ENCODE peak calls at places on chromosomes 3 and 15, in four cellular contexts. G is A549, J is thoracic aorta, C is BE2C. I is an unnamed sample.

GRCh38 chr3:195909645-195910498 is 1.5 kb upstream of the TNK2 start:
- DNase-seq in G (peak; percentile 82), J (no peak), C (peak; percentile 89), I (peak; percentile 92)

GRCh38 chr15:90868261-90868689 is at the start of gene FURIN:
- DNase-seq in G (no peak), J (no peak), C (no peak), I (no peak)

GRCh38 chr3:100710355-100711198 is 1.3 kb downstream of the TFG start:
- DNase-seq in G (peak; percentile 85), J (no peak), C (peak; percentile 58), I (peak; percentile 69)

GRCh38 chr15:26081758-26082068 is 218.6 kb upstream of the ATP10A start:
- DNase-seq in G (peak; percentile 2), J (no peak), C (no peak), I (no peak)

GRCh38 chr15:73442436-73442835 is 528 bp upstream of the REC114 start:
- DNase-seq in G (no peak), J (no peak), C (no peak), I (no peak)

GRCh38 chr3:127982155-127982554 is 67.1 kb downstream of the KBTBD12 start:
- DNase-seq in G (no peak), J (no peak), C (no peak), I (no peak)

GRCh38 chr15:78808550-78808949 is 2.7 kb downstream of the ADAMTS7 start:
- DNase-seq in G (peak; percentile 71), J (no peak), C (peak; percentile 53), I (peak; percentile 34)

GRCh38 chr3:123953735-123954134 is 7.3 kb downstream of the CCDC14 start:
- DNase-seq in G (no peak), J (no peak), C (no peak), I (no peak)

GRCh38 chr15:77966540-77967290 is 110.8 kb downstream of the TBC1D2B start:
- DNase-seq in G (peak; percentile 92), J (no peak), C (no peak), I (peak; percentile 42)

GRCh38 chr15:50828610-50829206 is 63.2 kb upstream of the SPPL2A start:
- DNase-seq in G (peak; percentile 55), J (no peak), C (no peak), I (peak; percentile 92)

GRCh38 chr3:43505351-43505750 is 116.5 kb downstream of the ANO10 start:
- DNase-seq in G (no peak), J (no peak), C (no peak), I (no peak)

GRCh38 chr15:89783111-89783860 is 7.2 kb downstream of the MESP2 start:
- DNase-seq in G (no peak), J (no peak), C (peak; percentile 45), I (peak; percentile 36)

GRCh38 chr15:68302729-68303128 is 25.2 kb downstream of the FEM1B start:
- DNase-seq in G (no peak), J (no peak), C (no peak), I (no peak)

GRCh38 chr15:63244399-63244798 is 33.0 kb upstream of the APH1B start:
- DNase-seq in G (no peak), J (no peak), C (no peak), I (peak; percentile 82)

GRCh38 chr15:43518073-43518761 is 809 bp downstream of the MAP1A start:
- DNase-seq in G (no peak), J (no peak), C (peak; percentile 47), I (peak; percentile 55)

GRCh38 chr3:123621510-123622189 is 36.8 kb upstream of the HACD2 start:
- DNase-seq in G (no peak), J (no peak), C (no peak), I (no peak)

GRCh38 chr15:35616436-35617271 is 70.7 kb upstream of the DPH6 start:
- DNase-seq in G (no peak), J (no peak), C (no peak), I (no peak)

GRCh38 chr3:87082806-87083440 is 92.0 kb upstream of the VGLL3 start:
- DNase-seq in G (peak; percentile 51), J (no peak), C (peak; percentile 13), I (peak; percentile 67)

GRCh38 chr3:126961791-126962461 is 21.0 kb upstream of the PLXNA1 start:
- DNase-seq in G (no peak), J (no peak), C (no peak), I (no peak)

GRCh38 chr15:67187351-67187854 is 67.1 kb downstream of the AAGAB start:
- DNase-seq in G (no peak), J (no peak), C (no peak), I (no peak)

GRCh38 chr3:57006949-57007419 is 53.5 kb upstream of the SPATA12 start:
- DNase-seq in G (peak; percentile 18), J (no peak), C (no peak), I (peak; percentile 31)

GRCh38 chr3:134992180-134992579 is 197.1 kb downstream of the EPHB1 start:
- DNase-seq in G (no peak), J (no peak), C (no peak), I (no peak)

GRCh38 chr3:37993811-37994638 is 3.4 kb downstream of the VILL start:
- DNase-seq in G (no peak), J (peak; percentile 65), C (peak; percentile 67), I (peak; percentile 93)

GRCh38 chr15:45268135-45268534 is 16.1 kb downstream of the SLC28A2 start:
- DNase-seq in G (no peak), J (no peak), C (peak; percentile 16), I (no peak)

GRCh38 chr3:185688808-185689207 is 102.7 kb downstream of the SENP2 start:
- DNase-seq in G (peak; percentile 84), J (no peak), C (no peak), I (no peak)

GRCh38 chr3:24235121-24235520 is 259.5 kb downstream of the THRB start:
- DNase-seq in G (no peak), J (no peak), C (no peak), I (no peak)

GRCh38 chr15:85681391-85681790 is 113.3 kb downstream of the KLHL25 start:
- DNase-seq in G (no peak), J (no peak), C (no peak), I (no peak)

GRCh38 chr3:39203862-39204261 is 11.5 kb upstream of the XIRP1 start:
- DNase-seq in G (no peak), J (no peak), C (no peak), I (no peak)

GRCh38 chr3:42880601-42881451 is 5.1 kb upstream of the CYP8B1 start:
- DNase-seq in G (peak; percentile 72), J (peak; percentile 57), C (peak; percentile 78), I (peak; percentile 90)

GRCh38 chr3:186826978-186827857 is 15.3 kb upstream of the ADIPOQ start:
- DNase-seq in G (peak; percentile 91), J (no peak), C (peak; percentile 90), I (peak; percentile 87)

GRCh38 chr15:73550190-73550589 is 83.0 kb downstream of the NPTN start:
- DNase-seq in G (no peak), J (no peak), C (no peak), I (no peak)

GRCh38 chr3:158217992-158218391 is 108.1 kb downstream of the RSRC1 start:
- DNase-seq in G (no peak), J (no peak), C (no peak), I (no peak)

GRCh38 chr3:163785693-163786092 is 1292.6 kb downstream of the SI start:
- DNase-seq in G (no peak), J (no peak), C (no peak), I (peak; percentile 55)

GRCh38 chr3:194494951-194495374 is 8.2 kb upstream of the ATP13A3 start:
- DNase-seq in G (no peak), J (no peak), C (no peak), I (no peak)

GRCh38 chr3:125359700-125360099 is 15.4 kb downstream of the ZNF148 start:
- DNase-seq in G (no peak), J (no peak), C (no peak), I (no peak)

GRCh38 chr3:125358923-125359322 is 16.2 kb downstream of the ZNF148 start:
- DNase-seq in G (no peak), J (no peak), C (no peak), I (no peak)

GRCh38 chr3:125357032-125357658 is 18.0 kb downstream of the ZNF148 start:
- DNase-seq in G (peak; percentile 53), J (no peak), C (peak; percentile 59), I (peak; percentile 44)

GRCh38 chr3:125356140-125357026 is 18.7 kb downstream of the ZNF148 start:
- DNase-seq in G (no peak), J (no peak), C (no peak), I (no peak)

GRCh38 chr3:125357837-125358236 is 17.3 kb downstream of the ZNF148 start:
- DNase-seq in G (no peak), J (no peak), C (no peak), I (no peak)
- H3K4me3 ChIP-seq in G (peak overlapping the region; percentile 66), J (peak overlapping the region; percentile 88), C (peak overlapping the region; percentile 67), I (peak overlapping the region; percentile 27)

GRCh38 chr3:179853176-179853575 is 183.6 kb downstream of the PEX5L start:
- DNase-seq in G (no peak), J (no peak), C (no peak), I (peak; percentile 5)

DNA sequence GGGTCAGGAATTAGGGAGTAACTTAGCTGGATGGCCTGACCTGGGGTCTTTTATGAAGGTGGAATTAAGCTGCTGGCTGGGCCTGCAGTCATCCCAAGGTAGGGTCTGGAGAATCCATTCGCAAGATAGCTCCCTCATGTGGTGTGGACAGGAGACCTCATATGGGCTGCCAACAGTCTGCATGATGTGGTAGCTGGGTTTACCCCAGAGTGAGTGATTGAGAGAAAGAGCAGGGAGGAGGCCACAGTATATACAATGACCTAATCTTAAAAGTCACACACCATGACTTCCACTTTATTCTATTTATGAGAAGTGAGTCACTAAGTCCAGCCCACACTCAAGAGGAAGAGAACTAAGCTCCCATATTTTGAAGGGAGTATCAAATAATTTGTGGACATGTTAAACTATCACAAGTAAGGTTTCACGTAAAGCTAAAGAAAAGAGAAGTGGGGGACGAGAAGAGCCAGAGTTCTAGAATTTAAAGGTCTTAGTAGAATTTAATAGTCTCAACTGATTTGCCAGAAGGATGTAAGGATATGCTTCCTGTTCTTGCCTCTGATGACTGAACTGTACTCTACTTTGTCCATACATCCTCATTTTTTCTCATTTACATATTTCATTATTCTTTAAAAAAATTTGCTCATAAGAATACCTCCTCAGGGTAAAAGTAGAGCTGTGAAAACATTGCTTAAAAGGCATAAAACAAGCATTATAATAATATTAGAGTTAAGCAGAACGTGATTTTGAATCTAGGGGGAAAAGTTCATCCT is 184.4 kb downstream of the PEX5L start:
- DNase-seq in G (no peak), J (no peak), C (peak; percentile 14), I (peak; percentile 6)
- TF ChIP-seq CTCF in G (no peak), J (no peak), C (peak; percentile 41), I (no peak)

DNA sequence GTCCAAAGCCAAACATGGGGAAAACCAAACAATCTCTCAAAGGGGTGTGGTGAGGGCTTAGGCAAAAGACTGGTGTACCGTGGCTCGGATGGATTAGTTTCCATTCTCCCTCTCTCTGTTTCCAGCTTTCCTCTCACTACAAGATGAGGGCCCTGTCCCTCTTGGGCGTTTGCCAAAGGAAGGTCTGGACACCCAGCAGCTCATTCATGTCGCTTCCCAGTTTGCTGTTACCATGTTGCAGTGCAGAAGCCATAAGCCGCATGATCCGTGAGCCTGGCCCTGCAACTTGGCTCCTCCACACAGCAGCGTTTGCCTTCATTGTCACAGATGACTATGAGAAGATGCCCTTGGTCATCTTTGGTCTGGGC is 92.2 kb downstream of the APBA2 start:
- DNase-seq in G (no peak), J (no peak), C (no peak), I (no peak)
- H3K4me1 ChIP-seq in G (peaks cover 17% of the 10 kb centered on the region), J (no peaks in the 10 kb centered on the region), C (peaks cover 5% of the 10 kb centered on the region), I (no peaks in the 10 kb centered on the region)

DNA sequence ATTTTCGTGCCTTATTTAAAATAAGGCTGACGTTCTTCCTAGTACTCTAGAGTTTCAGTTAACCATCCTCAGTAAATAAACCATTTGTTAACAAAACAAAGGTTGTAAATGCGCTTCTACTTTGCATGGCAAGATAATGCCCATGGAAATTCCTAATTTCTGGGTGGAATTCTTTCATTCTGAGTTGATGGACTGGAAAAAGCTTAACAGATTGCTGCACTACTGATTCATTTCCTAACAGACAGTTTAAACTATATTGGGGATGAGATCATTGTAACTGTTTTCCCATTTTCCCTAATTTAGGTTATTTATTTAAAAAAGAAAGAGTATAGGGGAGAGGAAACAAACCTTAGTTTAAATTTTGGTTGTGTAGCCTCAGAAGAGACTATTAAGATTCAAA is 342.2 kb downstream of the NLGN1 start:
- DNase-seq in G (no peak), J (no peak), C (no peak), I (no peak)
- H3K4me3 ChIP-seq in G (no peak overlapping the region), J (no peak overlapping the region), C (no peak overlapping the region), I (no peak overlapping the region)